ENCODE peak calls at places on chromosomes 2 and 18, in nine cellular contexts. One of them, this sample, is unnamed. For H3K9me3 and H3K4me1, the result is how much of the 10 kb centered on the place peaks cover.

GRCh38 chr2:1538663-1539062 is 125.4 kb downstream of the TPO start:
- DNase-seq in upper lobe of left lung: no peak
- DNase-seq in transverse colon: no peak
- DNase-seq in stomach: no peak
- DNase-seq in ovary: no peak
- DNase-seq in H1: no peak
- DNase-seq in HepG2: peak
- DNase-seq in A549: peak
- DNase-seq in SK-N-SH: peak
- DNase-seq in this sample: no peak

GRCh38 chr2:217370391-217370790 is 510.5 kb upstream of the TNP1 start:
- DNase-seq in A549: no peak
- DNase-seq in HepG2: peak
- DNase-seq in ovary: no peak
- DNase-seq in stomach: no peak
- DNase-seq in H1: no peak
- DNase-seq in upper lobe of left lung: no peak
- DNase-seq in transverse colon: no peak
- DNase-seq in SK-N-SH: no peak
- DNase-seq in this sample: no peak

GRCh38 chr2:108593547-108594098 is 59.4 kb downstream of the LIMS1 start:
- DNase-seq in ovary: no peak
- DNase-seq in A549: no peak
- DNase-seq in stomach: no peak
- DNase-seq in HepG2: no peak
- DNase-seq in transverse colon: no peak
- DNase-seq in upper lobe of left lung: no peak
- DNase-seq in H1: no peak
- DNase-seq in SK-N-SH: no peak
- DNase-seq in this sample: no peak

GRCh38 chr2:236988690-236989639 is 96.7 kb upstream of the COPS8 start:
- DNase-seq in SK-N-SH: no peak
- DNase-seq in H1: no peak
- DNase-seq in A549: no peak
- DNase-seq in HepG2: peak
- DNase-seq in ovary: no peak
- DNase-seq in stomach: peak
- DNase-seq in upper lobe of left lung: peak
- DNase-seq in transverse colon: peak
- DNase-seq in this sample: no peak

GRCh38 chr2:239187464-239188253 is 213.2 kb downstream of the HDAC4 start:
- DNase-seq in upper lobe of left lung: peak
- DNase-seq in A549: no peak
- DNase-seq in SK-N-SH: no peak
- DNase-seq in HepG2: no peak
- DNase-seq in transverse colon: peak
- DNase-seq in H1: no peak
- DNase-seq in ovary: no peak
- DNase-seq in stomach: peak
- DNase-seq in this sample: no peak

GRCh38 chr2:11837875-11838734 is 91.7 kb downstream of the LPIN1 start:
- DNase-seq in upper lobe of left lung: no peak
- DNase-seq in SK-N-SH: no peak
- DNase-seq in HepG2: peak
- DNase-seq in A549: no peak
- DNase-seq in ovary: no peak
- DNase-seq in stomach: no peak
- DNase-seq in transverse colon: no peak
- DNase-seq in H1: no peak
- DNase-seq in this sample: no peak

GRCh38 chr2:131023758-131024157 is 69.5 kb downstream of the FAM168B start:
- DNase-seq in ovary: no peak
- DNase-seq in A549: no peak
- DNase-seq in SK-N-SH: no peak
- DNase-seq in stomach: no peak
- DNase-seq in H1: no peak
- DNase-seq in HepG2: no peak
- DNase-seq in upper lobe of left lung: no peak
- DNase-seq in transverse colon: no peak
- DNase-seq in this sample: peak

GRCh38 chr2:157827377-157827776 is 48.8 kb downstream of the ACVR1 start:
- DNase-seq in ovary: no peak
- DNase-seq in HepG2: no peak
- DNase-seq in A549: no peak
- DNase-seq in H1: no peak
- DNase-seq in SK-N-SH: no peak
- DNase-seq in transverse colon: no peak
- DNase-seq in stomach: no peak
- DNase-seq in upper lobe of left lung: no peak
- DNase-seq in this sample: no peak

GRCh38 chr18:12744103-12744502 is 41.3 kb downstream of the PSMG2 start:
- DNase-seq in HepG2: peak
- DNase-seq in transverse colon: no peak
- DNase-seq in upper lobe of left lung: no peak
- DNase-seq in A549: peak
- DNase-seq in SK-N-SH: peak
- DNase-seq in stomach: no peak
- DNase-seq in ovary: no peak
- DNase-seq in H1: no peak
- DNase-seq in this sample: no peak

GRCh38 chr18:51668101-51668500 is 470.6 kb upstream of the MEX3C start:
- DNase-seq in HepG2: peak
- DNase-seq in ovary: no peak
- DNase-seq in H1: peak
- DNase-seq in SK-N-SH: peak
- DNase-seq in A549: peak
- DNase-seq in transverse colon: peak
- DNase-seq in upper lobe of left lung: no peak
- DNase-seq in stomach: peak
- DNase-seq in this sample: no peak

GRCh38 chr2:191013876-191014652 is at the start of gene STAT1:
- DNase-seq in stomach: peak
- DNase-seq in transverse colon: peak
- DNase-seq in A549: peak
- DNase-seq in ovary: peak
- DNase-seq in HepG2: peak
- DNase-seq in upper lobe of left lung: peak
- DNase-seq in SK-N-SH: peak
- DNase-seq in H1: peak
- DNase-seq in this sample: peak

GRCh38 chr2:176412136-176412535 is 142.9 kb downstream of the MTX2 start:
- DNase-seq in ovary: no peak
- DNase-seq in SK-N-SH: no peak
- DNase-seq in HepG2: no peak
- DNase-seq in A549: no peak
- DNase-seq in stomach: no peak
- DNase-seq in H1: no peak
- DNase-seq in transverse colon: no peak
- DNase-seq in upper lobe of left lung: no peak
- DNase-seq in this sample: no peak

GRCh38 chr2:102690012-102690411 is 70.7 kb downstream of the SLC9A2 start:
- DNase-seq in SK-N-SH: no peak
- DNase-seq in upper lobe of left lung: no peak
- DNase-seq in H1: no peak
- DNase-seq in ovary: no peak
- DNase-seq in A549: no peak
- DNase-seq in transverse colon: no peak
- DNase-seq in HepG2: no peak
- DNase-seq in stomach: no peak
- DNase-seq in this sample: no peak

GRCh38 chr2:146124741-146125140 is 1604.8 kb upstream of the ZEB2 start:
- DNase-seq in SK-N-SH: no peak
- DNase-seq in ovary: no peak
- DNase-seq in stomach: no peak
- DNase-seq in H1: no peak
- DNase-seq in HepG2: no peak
- DNase-seq in A549: no peak
- DNase-seq in transverse colon: no peak
- DNase-seq in upper lobe of left lung: no peak
- DNase-seq in this sample: no peak

GRCh38 chr2:236156095-236156859 is 11.9 kb downstream of the GBX2 start:
- DNase-seq in transverse colon: no peak
- DNase-seq in stomach: no peak
- DNase-seq in H1: no peak
- DNase-seq in upper lobe of left lung: no peak
- DNase-seq in A549: no peak
- DNase-seq in SK-N-SH: no peak
- DNase-seq in HepG2: no peak
- DNase-seq in ovary: no peak
- DNase-seq in this sample: no peak

GRCh38 chr2:218644721-218645120 is 14.7 kb downstream of the ZNF142 start:
- DNase-seq in A549: no peak
- DNase-seq in upper lobe of left lung: no peak
- DNase-seq in HepG2: no peak
- DNase-seq in stomach: no peak
- DNase-seq in SK-N-SH: no peak
- DNase-seq in H1: no peak
- DNase-seq in ovary: no peak
- DNase-seq in transverse colon: no peak
- DNase-seq in this sample: no peak

GRCh38 chr2:191815010-191815409 is 31.9 kb downstream of the CAVIN2 start:
- DNase-seq in upper lobe of left lung: no peak
- DNase-seq in ovary: no peak
- DNase-seq in SK-N-SH: no peak
- DNase-seq in H1: no peak
- DNase-seq in A549: no peak
- DNase-seq in stomach: no peak
- DNase-seq in transverse colon: no peak
- DNase-seq in HepG2: no peak
- DNase-seq in this sample: no peak

GRCh38 chr2:111534816-111535803 is 348.9 kb downstream of the ANAPC1 start:
- DNase-seq in H1: no peak
- DNase-seq in SK-N-SH: no peak
- DNase-seq in stomach: no peak
- DNase-seq in ovary: no peak
- DNase-seq in HepG2: peak
- DNase-seq in transverse colon: peak
- DNase-seq in A549: no peak
- DNase-seq in upper lobe of left lung: no peak
- DNase-seq in this sample: no peak

GRCh38 chr2:171703574-171704347 is 16.5 kb downstream of the DYNC1I2 start:
- DNase-seq in stomach: no peak
- DNase-seq in SK-N-SH: peak
- DNase-seq in H1: no peak
- DNase-seq in HepG2: peak
- DNase-seq in upper lobe of left lung: no peak
- DNase-seq in ovary: no peak
- DNase-seq in transverse colon: no peak
- DNase-seq in A549: peak
- DNase-seq in this sample: no peak

GRCh38 chr2:22056621-22057132 is 932.9 kb downstream of the TDRD15 start:
- DNase-seq in SK-N-SH: no peak
- DNase-seq in upper lobe of left lung: no peak
- DNase-seq in H1: no peak
- DNase-seq in A549: no peak
- DNase-seq in ovary: no peak
- DNase-seq in transverse colon: no peak
- DNase-seq in stomach: no peak
- DNase-seq in HepG2: peak
- DNase-seq in this sample: no peak

GRCh38 chr2:99436874-99437273 is 52.9 kb downstream of the REV1 start:
- DNase-seq in HepG2: no peak
- DNase-seq in stomach: no peak
- DNase-seq in transverse colon: no peak
- DNase-seq in upper lobe of left lung: no peak
- DNase-seq in A549: no peak
- DNase-seq in SK-N-SH: no peak
- DNase-seq in ovary: no peak
- DNase-seq in H1: no peak
- DNase-seq in this sample: no peak

GRCh38 chr2:43745457-43745856 is 28.4 kb upstream of the DYNC2LI1 start:
- DNase-seq in stomach: no peak
- DNase-seq in HepG2: peak
- DNase-seq in H1: no peak
- DNase-seq in ovary: no peak
- DNase-seq in SK-N-SH: no peak
- DNase-seq in upper lobe of left lung: no peak
- DNase-seq in A549: no peak
- DNase-seq in transverse colon: no peak
- DNase-seq in this sample: no peak

GRCh38 chr2:31696068-31696467 is 115.3 kb upstream of the SRD5A2 start:
- DNase-seq in upper lobe of left lung: no peak
- DNase-seq in H1: no peak
- DNase-seq in HepG2: no peak
- DNase-seq in SK-N-SH: no peak
- DNase-seq in ovary: no peak
- DNase-seq in A549: peak
- DNase-seq in stomach: no peak
- DNase-seq in transverse colon: no peak
- DNase-seq in this sample: no peak
- H3K9me3 ChIP-seq in upper lobe of left lung: half or more
- H3K9me3 ChIP-seq in H1: half or more
- H3K9me3 ChIP-seq in HepG2: under half
- H3K9me3 ChIP-seq in SK-N-SH: under half
- H3K9me3 ChIP-seq in ovary: under half
- H3K9me3 ChIP-seq in A549: under half
- H3K9me3 ChIP-seq in stomach: half or more
- H3K9me3 ChIP-seq in transverse colon: under half
- H3K9me3 ChIP-seq in this sample: half or more

GRCh38 chr18:3283253-3283863 is 21.4 kb downstream of the MYL12B start:
- DNase-seq in transverse colon: no peak
- DNase-seq in H1: no peak
- DNase-seq in HepG2: no peak
- DNase-seq in SK-N-SH: no peak
- DNase-seq in stomach: no peak
- DNase-seq in upper lobe of left lung: no peak
- DNase-seq in A549: no peak
- DNase-seq in ovary: no peak
- DNase-seq in this sample: no peak
- TF ChIP-seq EP300 in transverse colon: no peak
- TF ChIP-seq EP300 in H1: no peak
- TF ChIP-seq EP300 in HepG2: no peak
- TF ChIP-seq EP300 in SK-N-SH: no peak
- TF ChIP-seq EP300 in stomach: no peak
- TF ChIP-seq EP300 in upper lobe of left lung: no peak
- TF ChIP-seq EP300 in A549: no peak
- TF ChIP-seq EP300 in ovary: no peak
- TF ChIP-seq EP300 in this sample: no peak

DNA sequence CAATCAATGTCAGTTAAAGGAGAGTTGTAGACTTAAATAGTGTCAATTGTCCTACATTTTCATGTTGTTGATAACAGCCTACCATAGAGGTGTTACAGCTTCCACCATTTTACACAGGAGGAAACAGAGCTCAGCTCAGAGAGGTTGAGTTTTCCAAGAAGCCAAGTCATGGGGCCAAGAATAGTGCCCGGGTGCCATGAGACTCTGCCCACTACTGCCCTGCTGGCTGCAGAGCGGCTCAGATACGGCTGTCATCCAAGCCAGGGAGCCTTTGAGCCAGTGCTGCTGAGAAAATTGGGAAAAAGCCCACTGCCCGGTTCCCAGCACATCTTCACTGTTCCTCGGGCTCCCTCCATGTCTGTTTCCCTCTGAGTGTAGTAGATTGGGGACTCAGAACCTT is 22.0 kb downstream of the RAB12 start:
- DNase-seq in SK-N-SH: no peak
- DNase-seq in A549: no peak
- DNase-seq in ovary: no peak
- DNase-seq in stomach: no peak
- DNase-seq in upper lobe of left lung: no peak
- DNase-seq in H1: no peak
- DNase-seq in HepG2: no peak
- DNase-seq in transverse colon: no peak
- DNase-seq in this sample: no peak
- H3K4me1 ChIP-seq in SK-N-SH: under half
- H3K4me1 ChIP-seq in A549: under half
- H3K4me1 ChIP-seq in ovary: under half
- H3K4me1 ChIP-seq in stomach: under half
- H3K4me1 ChIP-seq in upper lobe of left lung: under half
- H3K4me1 ChIP-seq in H1: under half
- H3K4me1 ChIP-seq in HepG2: half or more
- H3K4me1 ChIP-seq in transverse colon: under half
- H3K4me1 ChIP-seq in this sample: under half

GRCh38 chr2:202679980-202680379 is 45.2 kb downstream of the FAM117B start:
- DNase-seq in transverse colon: no peak
- DNase-seq in upper lobe of left lung: no peak
- DNase-seq in A549: no peak
- DNase-seq in stomach: no peak
- DNase-seq in H1: no peak
- DNase-seq in HepG2: no peak
- DNase-seq in ovary: no peak
- DNase-seq in SK-N-SH: no peak
- DNase-seq in this sample: no peak
- H3K9me3 ChIP-seq in transverse colon: under half
- H3K9me3 ChIP-seq in upper lobe of left lung: under half
- H3K9me3 ChIP-seq in A549: under half
- H3K9me3 ChIP-seq in stomach: under half
- H3K9me3 ChIP-seq in H1: under half
- H3K9me3 ChIP-seq in HepG2: under half
- H3K9me3 ChIP-seq in ovary: under half
- H3K9me3 ChIP-seq in SK-N-SH: under half
- H3K9me3 ChIP-seq in this sample: under half

This sample was measured in esophagus muscularis mucosa.